ENCODE peak calls at places on chromosome 12, in eight cellular contexts. X is K562; D is Karpas-422; K is SK-N-SH; E is tibial nerve; A is IMR-90; J is CD4-positive, alpha-beta memory T cell; W is mammary epithelial cell. T is an unnamed sample.

GRCh38 chr12:120225200-120225558 is 24.3 kb upstream of the RPLP0 start:
- DNase-seq in K (no peak), X (no peak), J (no peak), A (no peak), D (no peak), E (no peak), W (no peak), T (peak)

GRCh38 chr12:25625146-25625545 is 72.1 kb upstream of the LMNTD1 start:
- DNase-seq in J (no peak), K (no peak), X (no peak), D (no peak), W (no peak), A (no peak), E (no peak), T (no peak)

GRCh38 chr12:89351489-89352241 is 636 bp downstream of the DUSP6 start:
- DNase-seq in J (peak), D (peak), W (no peak), E (no peak), K (peak), A (peak), X (no peak), T (peak)

GRCh38 chr12:54040148-54040494 is 7.3 kb downstream of the HOXC5 start:
- DNase-seq in K (peak), J (no peak), W (no peak), E (no peak), A (no peak), D (peak), X (peak), T (peak)

GRCh38 chr12:119631930-119632678 is 35.8 kb upstream of the PRKAB1 start:
- DNase-seq in K (no peak), D (no peak), W (peak), J (no peak), E (no peak), X (no peak), A (no peak), T (no peak)

GRCh38 chr12:55955800-55956508 is 9.9 kb downstream of the PMEL start:
- DNase-seq in E (no peak), K (peak), J (peak), W (peak), X (peak), D (peak), A (peak), T (peak)

GRCh38 chr12:104743181-104743580 is 214.9 kb downstream of the SLC41A2 start:
- DNase-seq in J (no peak), D (no peak), X (no peak), K (no peak), E (no peak), A (no peak), W (no peak), T (no peak)

GRCh38 chr12:54349658-54350057 is 14.6 kb downstream of the GPR84 start:
- DNase-seq in D (no peak), K (no peak), E (no peak), A (no peak), W (no peak), J (no peak), X (no peak), T (no peak)

GRCh38 chr12:15634010-15634676 is 155.0 kb downstream of the EPS8 start:
- DNase-seq in K (no peak), E (no peak), J (no peak), A (peak), X (no peak), W (no peak), D (peak), T (no peak)

GRCh38 chr12:25054783-25055144 is 105.9 kb upstream of the BCAT1 start:
- DNase-seq in J (peak), A (peak), X (no peak), W (peak), D (peak), E (no peak), K (no peak), T (no peak)

GRCh38 chr12:89138048-89138852 is 214.1 kb downstream of the DUSP6 start:
- DNase-seq in A (peak), W (peak), X (no peak), K (no peak), J (no peak), E (no peak), D (no peak), T (no peak)

GRCh38 chr12:83052890-83053541 is 366.3 kb downstream of the TMTC2 start:
- DNase-seq in W (no peak), K (no peak), D (no peak), X (peak), J (no peak), E (no peak), A (no peak), T (no peak)

GRCh38 chr12:68638721-68639395 is 28.2 kb downstream of the RAP1B start:
- DNase-seq in A (no peak), J (no peak), K (no peak), E (no peak), X (no peak), W (no peak), D (no peak), T (no peak)

GRCh38 chr12:59886131-59886751 is 290.4 kb downstream of the SLC16A7 start:
- DNase-seq in X (no peak), D (no peak), W (no peak), E (no peak), J (no peak), K (no peak), A (no peak), T (no peak)

GRCh38 chr12:121889267-121889624 is 656 bp downstream of the PSMD9 start:
- DNase-seq in K (no peak), X (no peak), W (no peak), D (no peak), E (no peak), A (no peak), J (peak), T (no peak)

GRCh38 chr12:32305163-32305562 is 94.2 kb upstream of the FGD4 start:
- DNase-seq in W (no peak), K (peak), D (no peak), A (peak), J (no peak), E (no peak), X (peak), T (peak)

GRCh38 chr12:113796086-113796827 is 169.9 kb downstream of the RBM19 start:
- DNase-seq in X (no peak), D (no peak), E (no peak), J (no peak), K (no peak), A (no peak), W (no peak), T (no peak)

GRCh38 chr12:54981796-54982195 is 2.8 kb downstream of the TESPA1 start:
- DNase-seq in W (no peak), D (no peak), J (peak), K (no peak), X (no peak), A (no peak), E (no peak), T (no peak)

GRCh38 chr12:58750484-58750883 is 169.8 kb downstream of the LRIG3 start:
- DNase-seq in J (no peak), E (no peak), X (no peak), A (peak), D (no peak), K (no peak), W (peak), T (no peak)

GRCh38 chr12:71312767-71313375 is 126.7 kb upstream of the LGR5 start:
- DNase-seq in E (no peak), X (no peak), K (no peak), A (no peak), W (peak), D (peak), J (no peak), T (no peak)

GRCh38 chr12:18969512-18969911 is 160.0 kb upstream of the PLEKHA5 start:
- DNase-seq in E (no peak), A (no peak), W (no peak), K (no peak), J (no peak), D (no peak), X (no peak), T (no peak)

GRCh38 chr12:129606239-129606638 is 297.6 kb downstream of the TMEM132D start:
- DNase-seq in D (no peak), K (no peak), A (no peak), W (no peak), X (no peak), J (no peak), E (no peak), T (no peak)

GRCh38 chr12:55906056-55906455 is 21.6 kb downstream of the PYM1 start:
- DNase-seq in X (no peak), A (peak), W (peak), J (no peak), K (no peak), E (no peak), D (no peak), T (no peak)

GRCh38 chr12:94763461-94763860 is 113.1 kb upstream of the TMCC3 start:
- DNase-seq in E (no peak), J (no peak), D (no peak), W (no peak), A (no peak), K (no peak), X (no peak), T (no peak)

GRCh38 chr12:94762259-94762942 is 112.0 kb upstream of the TMCC3 start:
- DNase-seq in X (no peak), K (no peak), A (no peak), D (no peak), W (peak), E (no peak), J (no peak), T (no peak)

GRCh38 chr12:94760786-94761185 is 110.4 kb upstream of the TMCC3 start:
- DNase-seq in K (no peak), X (no peak), W (no peak), E (no peak), J (no peak), A (peak), D (no peak), T (no peak)

GRCh38 chr12:94762943-94763342 is 112.6 kb upstream of the TMCC3 start:
- DNase-seq in J (no peak), E (no peak), W (no peak), X (no peak), D (no peak), A (no peak), K (no peak), T (no peak)

DNA sequence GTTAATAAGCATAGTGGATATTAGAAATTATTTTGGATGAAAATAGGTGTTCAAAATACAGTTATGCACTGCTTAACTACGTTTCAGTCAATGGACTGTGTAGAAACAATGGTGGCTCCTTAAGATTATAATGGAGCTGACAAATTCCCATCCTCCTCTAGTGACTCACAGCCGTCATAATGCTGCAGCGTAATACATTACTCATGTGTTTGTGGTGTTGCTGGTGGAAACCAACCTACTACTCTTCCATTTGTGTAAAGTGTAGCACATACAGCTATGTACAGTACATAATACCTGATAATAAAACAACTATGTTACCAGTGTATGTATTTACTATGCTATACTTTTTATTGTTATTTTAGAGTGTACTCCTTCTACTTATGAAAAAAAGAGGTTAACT is 111.2 kb upstream of the TMCC3 start:
- DNase-seq in A (peak), W (peak), D (no peak), E (no peak), J (no peak), X (no peak), K (no peak), T (no peak)
- H3K27ac ChIP-seq in A (no peak), W (peak), D (no peak), E (no peak), J (no peak), X (no peak), K (peak), T (no peak)

DNA sequence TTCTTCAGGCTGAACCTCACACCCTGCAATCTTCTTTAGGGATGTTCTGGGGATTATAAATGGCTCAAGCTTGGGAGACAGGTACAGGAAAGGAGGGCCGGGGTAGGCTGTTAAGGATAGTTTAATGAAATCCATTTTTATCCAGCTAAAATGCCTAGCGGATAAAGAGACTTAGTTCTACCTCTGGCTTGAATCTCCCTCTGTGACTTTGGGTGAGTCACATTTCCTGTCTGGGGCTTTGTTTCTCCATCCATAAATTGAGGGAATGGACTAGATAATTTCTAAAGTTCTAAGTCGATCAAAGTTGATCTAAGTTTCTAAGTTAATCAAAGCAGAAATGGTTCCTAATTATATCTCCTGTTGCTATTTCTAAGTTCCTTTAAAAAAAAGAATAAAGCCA is 319.6 kb upstream of the E2F7 start:
- DNase-seq in K (no peak), D (no peak), A (no peak), E (no peak), X (no peak), J (no peak), W (no peak), T (no peak)
- H3K27ac ChIP-seq in K (peak), D (no peak), A (no peak), E (no peak), X (no peak), J (no peak), W (no peak), T (no peak)

DNA sequence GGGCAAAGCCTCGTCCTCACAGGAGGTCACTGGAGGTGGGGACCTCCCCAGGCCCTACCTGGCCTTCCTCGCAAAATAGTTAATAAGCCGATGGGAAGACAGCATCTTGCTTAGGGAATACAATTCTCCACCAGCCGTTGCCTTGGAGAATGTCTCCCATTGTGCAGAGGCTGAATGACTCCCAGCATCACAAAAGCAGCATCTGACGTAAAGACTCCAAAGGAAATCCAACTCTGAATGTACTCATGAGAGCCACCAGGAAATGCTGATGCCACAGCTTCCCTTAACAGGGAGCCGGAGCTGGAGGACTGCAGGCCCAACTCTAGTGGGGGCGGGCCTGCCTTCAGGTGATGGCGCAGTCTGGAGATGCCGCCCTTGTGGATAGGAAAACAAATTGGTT is 15.5 kb downstream of the CCDC63 start:
- DNase-seq in W (no peak), X (no peak), A (no peak), J (no peak), E (no peak), D (no peak), K (no peak), T (no peak)
- H3K27ac ChIP-seq in W (no peak), X (no peak), A (no peak), J (no peak), E (no peak), D (no peak), K (no peak), T (no peak)

GRCh38 chr12:1767407-1768090 is 52.8 kb upstream of the LRTM2 start:
- DNase-seq in X (no peak), D (no peak), A (no peak), W (no peak), J (no peak), E (no peak), K (no peak), T (no peak)

GRCh38 chr12:1758887-1759286 is 61.5 kb upstream of the LRTM2 start:
- DNase-seq in W (no peak), K (no peak), A (peak), D (no peak), X (no peak), E (no peak), J (no peak), T (no peak)

GRCh38 chr12:1760566-1761382 is 59.6 kb upstream of the LRTM2 start:
- DNase-seq in W (peak), X (peak), K (no peak), D (no peak), E (no peak), J (no peak), A (peak), T (peak)

GRCh38 chr12:1766110-1766509 is 54.3 kb upstream of the LRTM2 start:
- DNase-seq in X (no peak), K (no peak), J (no peak), D (no peak), A (no peak), E (no peak), W (no peak), T (no peak)

DNA sequence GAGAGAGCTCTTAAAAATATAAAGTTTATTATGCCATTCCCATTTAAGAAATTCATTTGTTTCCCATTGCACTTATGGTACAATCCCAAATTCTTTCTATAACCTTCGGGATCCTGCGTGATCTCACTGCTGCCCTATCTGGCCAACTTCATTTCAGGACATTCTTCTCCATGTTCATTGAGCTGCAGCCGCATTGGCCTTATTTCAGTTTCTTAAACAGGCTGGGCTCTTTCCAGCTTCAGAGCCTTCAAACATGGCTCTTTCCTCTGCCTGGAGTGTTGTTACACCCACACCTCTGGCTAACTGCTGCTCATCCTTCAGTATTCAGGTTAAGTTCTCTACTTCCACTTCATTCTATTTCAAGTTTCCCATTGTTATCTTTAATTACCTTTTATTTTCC is 58.5 kb upstream of the LRTM2 start:
- DNase-seq in W (no peak), K (no peak), E (no peak), A (no peak), J (no peak), X (no peak), D (no peak), T (no peak)
- H3K27ac ChIP-seq in W (no peak), K (no peak), E (no peak), A (no peak), J (no peak), X (no peak), D (no peak), T (no peak)

GRCh38 chr12:57161491-57161890 is 14.1 kb upstream of the LRP1-AS start:
- DNase-seq in E (no peak), K (no peak), J (no peak), W (no peak), X (no peak), D (no peak), A (peak), T (no peak)

GRCh38 chr12:57164454-57164853 is 17.0 kb upstream of the LRP1-AS start:
- DNase-seq in W (no peak), E (no peak), X (no peak), D (no peak), A (no peak), J (no peak), K (no peak), T (no peak)

GRCh38 chr12:57164966-57165365 is 17.5 kb upstream of the LRP1-AS start:
- DNase-seq in X (no peak), D (no peak), K (no peak), W (no peak), E (no peak), A (peak), J (no peak), T (no peak)

GRCh38 chr12:57160741-57161140 is 13.3 kb upstream of the LRP1-AS start:
- DNase-seq in K (no peak), E (no peak), X (no peak), J (no peak), W (no peak), A (no peak), D (no peak), T (no peak)

DNA sequence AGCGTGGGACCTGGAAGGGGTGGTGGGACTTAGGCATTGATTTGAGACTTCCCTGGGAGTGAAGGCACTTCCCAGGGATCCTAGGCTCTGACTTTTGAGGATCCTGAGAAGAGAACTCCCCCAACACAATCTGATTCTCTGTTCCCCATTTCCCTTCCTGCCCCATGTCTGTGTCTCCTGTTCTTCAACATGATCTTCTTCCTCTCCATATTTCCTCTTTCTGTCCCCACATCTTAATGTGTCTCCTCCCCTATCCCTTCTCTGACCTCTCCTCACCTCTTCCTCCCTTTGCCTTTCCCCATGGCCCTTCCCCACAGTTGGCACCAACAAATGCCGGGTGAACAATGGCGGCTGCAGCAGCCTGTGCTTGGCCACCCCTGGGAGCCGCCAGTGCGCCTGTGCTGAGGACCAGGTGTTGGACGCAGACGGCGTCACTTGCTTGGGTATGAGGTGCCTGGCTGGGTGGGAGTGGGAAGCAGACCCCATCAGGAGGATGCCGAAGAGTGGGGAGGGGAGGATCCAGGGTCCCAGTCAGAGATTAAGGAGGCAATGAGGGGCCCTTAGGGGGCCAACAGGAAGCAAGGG is 15.2 kb upstream of the LRP1-AS start:
- DNase-seq in A (no peak), K (no peak), X (no peak), J (no peak), D (no peak), W (no peak), E (no peak), T (no peak)
- H3K27ac ChIP-seq in A (no peak), K (no peak), X (no peak), J (no peak), D (no peak), W (no peak), E (peak), T (no peak)

GRCh38 chr12:114879354-114879753 is 195.4 kb upstream of the TBX3 start:
- DNase-seq in E (no peak), X (no peak), A (no peak), J (no peak), D (no peak), K (no peak), W (no peak), T (no peak)
- H3K27ac ChIP-seq in E (no peak), X (no peak), A (no peak), J (no peak), D (no peak), K (no peak), W (no peak), T (no peak)